ENCODE peak calls at places on chromosomes 6 and 20, in nine cellular contexts. C is stomach; P is adrenal gland; B is A549; E is vagina; D is tibial nerve; Q is ovary; J is fibroblast of lung; I is CD4-positive, CD25-positive, alpha-beta regulatory T cell. M is an unnamed sample.

GRCh38 chr6:97312241-97312640 is 29.2 kb upstream of the MMS22L start:
- DNase-seq in E (no peak), B (no peak), I (no peak), C (no peak), J (no peak), P (no peak), Q (no peak), D (no peak), M (no peak)

GRCh38 chr6:54214286-54214685 is 94.0 kb upstream of the TINAG start:
- DNase-seq in E (no peak), Q (no peak), D (no peak), I (no peak), B (no peak), J (no peak), C (no peak), P (no peak), M (no peak)

GRCh38 chr20:34231634-34232033 is 9.6 kb upstream of the ASIP start:
- DNase-seq in Q (no peak), C (no peak), E (no peak), J (no peak), I (no peak), B (no peak), D (no peak), P (no peak), M (no peak)

GRCh38 chr20:36149469-36149868 is 5.1 kb upstream of the EPB41L1 start:
- DNase-seq in B (no peak), P (peak; percentile 59), E (no peak), D (no peak), J (no peak), C (peak; percentile 63), I (no peak), Q (no peak), M (no peak)

GRCh38 chr6:118632359-118632758 is 19.0 kb downstream of the CEP85L start:
- DNase-seq in J (no peak), B (no peak), Q (no peak), D (no peak), P (no peak), I (no peak), C (no peak), E (no peak), M (no peak)

GRCh38 chr6:105022416-105022815 is 65.5 kb downstream of the LIN28B start:
- DNase-seq in E (no peak), B (no peak), J (no peak), Q (no peak), I (no peak), P (no peak), C (no peak), D (no peak), M (no peak)

GRCh38 chr6:21935561-21936028 is 342.0 kb downstream of the SOX4 start:
- DNase-seq in Q (no peak), P (peak; percentile 22), I (peak; percentile 33), E (no peak), C (peak; percentile 55), J (peak; percentile 60), B (peak; percentile 41), D (no peak), M (no peak)

GRCh38 chr20:35328689-35329088 is 36.5 kb upstream of the FAM83C start:
- DNase-seq in J (no peak), C (no peak), E (no peak), B (no peak), I (no peak), Q (no peak), P (no peak), D (no peak), M (no peak)

GRCh38 chr6:74117113-74117512 is 421.1 kb downstream of the CD109 start:
- DNase-seq in I (no peak), P (no peak), Q (no peak), E (no peak), B (no peak), D (no peak), J (peak; percentile 12), C (no peak), M (no peak)

GRCh38 chr6:43150051-43150751 is 20.9 kb upstream of the SRF start:
- DNase-seq in Q (no peak), C (peak; percentile 75), P (no peak), E (no peak), B (no peak), J (no peak), I (no peak), D (no peak), M (no peak)

GRCh38 chr6:169808608-169808967 is 57.2 kb downstream of the ERMARD start:
- DNase-seq in J (no peak), B (no peak), D (no peak), Q (no peak), I (no peak), P (no peak), E (peak; percentile 87), C (no peak), M (no peak)

GRCh38 chr6:25485820-25486559 is 166.0 kb upstream of the SCGN start:
- DNase-seq in Q (peak; percentile 32), I (no peak), D (no peak), J (peak; percentile 12), B (no peak), E (no peak), P (peak; percentile 53), C (peak; percentile 37), M (no peak)

GRCh38 chr6:51936941-51937340 is 150.5 kb downstream of the PKHD1 start:
- DNase-seq in B (no peak), I (no peak), D (no peak), E (no peak), P (no peak), Q (no peak), C (no peak), J (no peak), M (no peak)

GRCh38 chr6:17278289-17279061 is 2.7 kb upstream of the RBM24 start:
- DNase-seq in E (no peak), J (peak; percentile 47), I (no peak), D (no peak), B (peak; percentile 70), C (no peak), Q (no peak), P (no peak), M (no peak)

GRCh38 chr6:123027392-123027791 is 31.4 kb downstream of the CLVS2 start:
- DNase-seq in I (no peak), D (no peak), C (no peak), P (no peak), Q (no peak), E (no peak), J (no peak), B (no peak), M (no peak)

GRCh38 chr6:167918507-167919278 is 78.8 kb upstream of the KIF25 start:
- DNase-seq in J (no peak), D (no peak), B (no peak), C (no peak), I (no peak), E (no peak), P (no peak), Q (no peak), M (no peak)

GRCh38 chr20:63500151-63500901 is 1.4 kb upstream of the EEF1A2 start:
- DNase-seq in D (no peak), E (no peak), I (no peak), B (no peak), P (no peak), J (no peak), C (no peak), Q (peak; percentile 18), M (no peak)
- H3K27ac ChIP-seq in D (no peak overlapping the region), E (no peak overlapping the region), I (no peak overlapping the region), B (no peak overlapping the region), P (no peak overlapping the region), J (no peak overlapping the region), C (no peak overlapping the region), Q (no peak overlapping the region), M (no peak overlapping the region)

GRCh38 chr20:54475334-54476287 is at the start of gene DOK5:
- DNase-seq in E (no peak), I (peak; percentile 2), J (peak; percentile 54), Q (peak; percentile 30), B (no peak), C (no peak), P (peak; percentile 19), D (peak; percentile 17), M (peak; percentile 70)

GRCh38 chr20:54479138-54479906 is 3.9 kb downstream of the DOK5 start:
- DNase-seq in B (peak; percentile 24), C (no peak), P (no peak), D (no peak), E (no peak), I (no peak), Q (no peak), J (no peak), M (no peak)

GRCh38 chr20:54477134-54477533 is 1.7 kb downstream of the DOK5 start:
- DNase-seq in D (no peak), J (no peak), P (no peak), B (no peak), Q (no peak), E (no peak), C (no peak), I (no peak), M (no peak)

GRCh38 chr20:54476336-54476928 is 1.0 kb downstream of the DOK5 start:
- DNase-seq in D (no peak), C (no peak), P (no peak), J (no peak), Q (no peak), E (no peak), I (no peak), B (no peak), M (no peak)

GRCh38 chr20:54477556-54477955 is 2.2 kb downstream of the DOK5 start:
- DNase-seq in D (no peak), C (no peak), J (no peak), P (no peak), E (no peak), Q (no peak), I (no peak), B (no peak), M (no peak)
- H3K4me3 ChIP-seq in D (no peak overlapping the region), C (no peak overlapping the region), J (peak overlapping the region; percentile 93), P (no peak overlapping the region), E (no peak overlapping the region), Q (no peak overlapping the region), I (no peak overlapping the region), B (no peak overlapping the region), M (no peak overlapping the region)

GRCh38 chr6:9628819-9629218 is 786.1 kb downstream of the TFAP2A start:
- DNase-seq in J (no peak), B (no peak), Q (no peak), I (no peak), E (no peak), D (no peak), C (no peak), P (no peak), M (no peak)

GRCh38 chr6:9634776-9635175 is 780.1 kb downstream of the TFAP2A start:
- DNase-seq in E (no peak), B (no peak), I (no peak), P (no peak), C (no peak), J (no peak), D (no peak), Q (no peak), M (no peak)

DNA sequence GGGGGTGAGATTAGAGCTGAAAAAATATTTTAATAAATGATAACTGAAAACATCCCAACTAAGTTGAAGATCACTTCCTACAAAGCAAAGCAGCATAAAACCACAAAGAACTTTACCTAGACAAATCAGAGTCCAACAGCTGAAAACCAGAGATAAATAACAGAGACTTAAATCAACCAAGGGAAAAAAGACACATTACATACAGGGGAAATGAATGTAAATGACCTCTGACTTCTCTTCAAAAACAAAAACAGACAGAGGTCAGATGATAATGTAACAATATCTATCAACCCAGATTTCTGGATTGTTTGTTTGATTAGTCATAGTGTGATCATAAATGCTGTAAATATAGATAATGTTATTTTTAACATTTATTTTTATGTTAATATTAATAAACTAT is 782.8 kb downstream of the TFAP2A start:
- DNase-seq in I (no peak), J (no peak), C (no peak), E (no peak), D (no peak), B (no peak), Q (no peak), P (no peak), M (no peak)
- H3K27ac ChIP-seq in I (no peak overlapping the region), J (no peak overlapping the region), C (no peak overlapping the region), E (no peak overlapping the region), D (no peak overlapping the region), B (no peak overlapping the region), Q (no peak overlapping the region), P (no peak overlapping the region), M (no peak overlapping the region)

GRCh38 chr6:147868493-147869222 is 360.2 kb downstream of the SAMD5 start:
- DNase-seq in C (no peak), J (peak; percentile 37), Q (no peak), E (no peak), P (no peak), B (no peak), D (no peak), I (no peak), M (no peak)
- H3K4me3 ChIP-seq in C (no peak overlapping the region), J (no peak overlapping the region), Q (no peak overlapping the region), E (no peak overlapping the region), P (no peak overlapping the region), B (no peak overlapping the region), D (no peak overlapping the region), I (no peak overlapping the region), M (no peak overlapping the region)

M was measured in pancreas.